ENCODE peak calls at places on chromosome 11, in five cellular contexts. N is body of pancreas, D is fibroblast of mammary gland, Y is coronary artery, J is brain microvascular endothelial cell. C is an unnamed sample.
A peak's percentile ranks its signal among the peaks of the same experiment; 100 is the strongest.

GRCh38 chr11:46903846-46904245 is 14.5 kb downstream of the LRP4 start:
- DNase-seq in N (no peak), D (no peak), Y (no peak), J (no peak), C (no peak)

GRCh38 chr11:111454561-111455192 is 57.5 kb downstream of the BTG4 start:
- DNase-seq in N (no peak), D (peak; percentile 70), Y (no peak), J (peak; percentile 49), C (peak; percentile 60)

GRCh38 chr11:132988381-132988780 is 543.9 kb downstream of the OPCML start:
- DNase-seq in N (no peak), D (no peak), Y (no peak), J (no peak), C (no peak)

GRCh38 chr11:31355131-31355530 is 14.4 kb downstream of the DCDC1 start:
- DNase-seq in N (no peak), D (peak; percentile 61), Y (no peak), J (no peak), C (peak; percentile 33)

GRCh38 chr11:128757235-128757711 is 63.4 kb downstream of the FLI1 start:
- DNase-seq in N (no peak), D (peak; percentile 34), Y (no peak), J (peak; percentile 77), C (peak; percentile 83)

GRCh38 chr11:102469196-102469821 is 16.7 kb upstream of the TMEM123 start:
- DNase-seq in N (no peak), D (peak; percentile 56), Y (no peak), J (no peak), C (peak; percentile 58)

GRCh38 chr11:35525501-35526175 is at the start of gene PAMR1:
- DNase-seq in N (peak; percentile 29), D (peak; percentile 82), Y (no peak), J (peak; percentile 74), C (peak; percentile 88)

GRCh38 chr11:107859459-107860239 is 1.1 kb upstream of the SLC35F2 start:
- DNase-seq in N (peak; percentile 38), D (peak; percentile 27), Y (no peak), J (no peak), C (peak; percentile 13)

GRCh38 chr11:128346808-128347207 is 240.6 kb downstream of the ETS1 start:
- DNase-seq in N (no peak), D (peak; percentile 84), Y (no peak), J (peak; percentile 50), C (peak; percentile 78)

GRCh38 chr11:104649002-104649401 is 249.3 kb downstream of the CASP12 start:
- DNase-seq in N (no peak), D (no peak), Y (no peak), J (no peak), C (no peak)

GRCh38 chr11:123853038-123853437 is 32.4 kb downstream of the TMEM225 start:
- DNase-seq in N (no peak), D (no peak), Y (no peak), J (no peak), C (no peak)

GRCh38 chr11:122850076-122850631 is 11.9 kb downstream of the CRTAM start:
- DNase-seq in N (no peak), D (peak; percentile 67), Y (no peak), J (peak; percentile 72), C (peak; percentile 52)

GRCh38 chr11:113176561-113176960 is 137.8 kb upstream of the TTC12 start:
- DNase-seq in N (no peak), D (peak; percentile 29), Y (no peak), J (no peak), C (peak; percentile 40)

GRCh38 chr11:94417386-94417987 is 16.3 kb upstream of the GPR83 start:
- DNase-seq in N (no peak), D (peak; percentile 54), Y (no peak), J (peak; percentile 24), C (peak; percentile 61)

GRCh38 chr11:113317297-113317696 is 2.9 kb downstream of the TTC12 start:
- DNase-seq in N (no peak), D (no peak), Y (no peak), J (no peak), C (no peak)

GRCh38 chr11:113082501-113082900 is 121.3 kb downstream of the NCAM1 start:
- DNase-seq in N (no peak), D (no peak), Y (no peak), J (no peak), C (no peak)

GRCh38 chr11:108340958-108341357 is 118.1 kb downstream of the ATM start:
- DNase-seq in N (no peak), D (no peak), Y (no peak), J (no peak), C (no peak)

DNA sequence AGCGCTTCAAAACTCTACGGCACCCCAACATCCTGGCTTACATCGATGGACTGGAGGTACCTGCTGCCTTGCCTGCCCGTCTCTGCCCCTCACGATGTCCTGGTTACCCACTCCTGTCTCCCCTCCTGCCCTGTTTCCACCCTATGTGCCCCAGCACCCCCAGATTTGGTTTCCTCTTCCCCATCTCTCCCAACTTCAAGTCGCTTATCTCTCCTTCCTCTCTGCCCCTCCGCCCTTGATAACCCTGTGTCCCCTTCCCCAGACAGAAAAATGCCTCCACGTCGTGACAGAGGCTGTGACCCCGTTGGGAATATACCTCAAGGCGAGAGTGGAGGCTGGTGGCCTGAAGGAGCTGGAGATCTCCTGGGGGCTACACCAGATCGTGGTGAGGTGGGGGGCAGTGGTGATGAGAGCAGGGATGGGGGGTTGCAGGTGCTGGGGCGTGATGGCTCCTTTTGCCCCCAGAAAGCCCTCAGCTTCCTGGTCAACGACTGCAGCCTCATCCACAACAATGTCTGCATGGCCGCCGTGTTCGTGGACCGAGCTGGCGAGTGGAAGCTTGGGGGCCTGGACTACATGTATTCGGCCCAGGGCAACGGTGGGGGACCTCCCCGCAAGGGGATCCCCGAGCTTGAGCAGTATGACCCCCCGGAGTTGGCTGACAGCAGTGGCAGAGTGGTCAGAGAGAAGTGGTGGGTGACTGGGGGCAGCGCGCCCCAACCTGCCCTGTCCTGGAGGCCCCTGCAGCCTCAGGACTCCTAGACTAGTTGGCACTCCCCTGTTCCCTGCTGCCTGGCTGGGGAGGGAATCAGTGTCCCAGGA is 987 bp downstream of the SCYL1 start:
- DNase-seq in N (no peak), D (no peak), Y (no peak), J (no peak), C (no peak)
- H3K4me3 ChIP-seq in N (peak overlapping the region; percentile 56), D (peak overlapping the region; percentile 78), Y (peak overlapping the region; percentile 88), J (peak overlapping the region; percentile 86), C (peak overlapping the region; percentile 72)

GRCh38 chr11:125170001-125170405 is 5.5 kb downstream of the PKNOX2 start:
- DNase-seq in N (no peak), D (no peak), Y (peak; percentile 75), J (peak; percentile 37), C (peak; percentile 83)
- H3K4me3 ChIP-seq in N (no peak overlapping the region), D (no peak overlapping the region), Y (peak overlapping the region; percentile 61), J (no peak overlapping the region), C (peak overlapping the region; percentile 15)

DNA sequence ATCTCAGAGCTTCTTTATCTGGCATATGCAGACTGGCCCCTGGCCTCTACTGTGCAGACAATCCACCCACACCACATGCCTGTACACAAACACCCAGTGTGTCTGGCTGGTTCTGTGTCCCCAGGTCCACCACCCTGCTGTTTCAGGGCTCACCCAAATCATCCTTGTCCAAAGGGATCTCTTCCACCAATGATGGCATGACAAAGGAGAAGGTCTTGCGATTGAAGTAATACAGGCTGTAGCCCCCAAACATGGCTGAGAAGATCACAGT is 1.7 kb downstream of the SLC37A4 start:
- DNase-seq in N (peak; percentile 15), D (no peak), Y (no peak), J (no peak), C (no peak)
- H3K4me3 ChIP-seq in N (peak overlapping the region; percentile 6), D (no peak overlapping the region), Y (no peak overlapping the region), J (no peak overlapping the region), C (no peak overlapping the region)

GRCh38 chr11:67404515-67405195 is 772 bp downstream of the TBC1D10C start:
- DNase-seq in N (no peak), D (no peak), Y (no peak), J (no peak), C (no peak)
- H3K4me3 ChIP-seq in N (no peak overlapping the region), D (no peak overlapping the region), Y (no peak overlapping the region), J (no peak overlapping the region), C (no peak overlapping the region)

GRCh38 chr11:125600663-125601062 is 8.0 kb downstream of the STT3A start:
- DNase-seq in N (no peak), D (no peak), Y (no peak), J (no peak), C (no peak)

GRCh38 chr11:125593113-125593761 is 585 bp downstream of the STT3A start:
- DNase-seq in N (no peak), D (peak; percentile 36), Y (peak; percentile 75), J (peak; percentile 25), C (peak; percentile 50)

GRCh38 chr11:125592305-125593112 is at the start of gene STT3A:
- DNase-seq in N (peak; percentile 99), D (peak; percentile 100), Y (peak; percentile 100), J (peak; percentile 100), C (peak; percentile 100)

GRCh38 chr11:125591659-125592304 is 870 bp upstream of the STT3A start:
- DNase-seq in N (peak; percentile 45), D (peak; percentile 41), Y (peak; percentile 83), J (peak; percentile 17), C (peak; percentile 51)

GRCh38 chr11:125594958-125595357 is 2.3 kb downstream of the STT3A start:
- DNase-seq in N (no peak), D (no peak), Y (no peak), J (no peak), C (no peak)
- H3K4me3 ChIP-seq in N (no peak overlapping the region), D (no peak overlapping the region), Y (no peak overlapping the region), J (no peak overlapping the region), C (no peak overlapping the region)

DNA sequence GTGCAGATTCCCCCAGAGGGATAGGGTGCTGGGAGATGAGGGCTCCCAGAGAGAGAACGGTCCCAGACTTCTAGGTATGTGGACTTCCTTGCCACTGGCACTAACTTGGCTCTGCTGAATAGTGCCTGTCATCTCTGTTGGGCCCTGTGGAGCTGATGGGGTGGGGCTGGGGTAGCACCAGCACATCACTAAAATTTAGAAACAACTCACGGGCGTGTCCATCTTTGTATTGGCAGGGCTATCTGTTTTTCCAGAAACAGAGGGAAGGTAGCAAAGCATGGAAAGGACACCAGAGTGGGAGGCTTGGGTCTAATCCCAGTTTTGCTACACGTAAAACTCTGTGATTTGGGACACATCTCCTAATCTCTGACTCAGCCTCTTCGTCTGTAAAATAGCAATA is 25.8 kb downstream of the SWAP70 start:
- DNase-seq in N (no peak), D (peak; percentile 58), Y (no peak), J (no peak), C (peak; percentile 54)
- H3K4me3 ChIP-seq in N (no peak overlapping the region), D (no peak overlapping the region), Y (peak overlapping the region; percentile 43), J (no peak overlapping the region), C (no peak overlapping the region)

GRCh38 chr11:63951779-63952536 is 13.2 kb downstream of the NAA40 start:
- DNase-seq in N (no peak), D (no peak), Y (no peak), J (peak; percentile 9), C (no peak)
- H3K4me3 ChIP-seq in N (no peak overlapping the region), D (no peak overlapping the region), Y (no peak overlapping the region), J (no peak overlapping the region), C (no peak overlapping the region)

DNA sequence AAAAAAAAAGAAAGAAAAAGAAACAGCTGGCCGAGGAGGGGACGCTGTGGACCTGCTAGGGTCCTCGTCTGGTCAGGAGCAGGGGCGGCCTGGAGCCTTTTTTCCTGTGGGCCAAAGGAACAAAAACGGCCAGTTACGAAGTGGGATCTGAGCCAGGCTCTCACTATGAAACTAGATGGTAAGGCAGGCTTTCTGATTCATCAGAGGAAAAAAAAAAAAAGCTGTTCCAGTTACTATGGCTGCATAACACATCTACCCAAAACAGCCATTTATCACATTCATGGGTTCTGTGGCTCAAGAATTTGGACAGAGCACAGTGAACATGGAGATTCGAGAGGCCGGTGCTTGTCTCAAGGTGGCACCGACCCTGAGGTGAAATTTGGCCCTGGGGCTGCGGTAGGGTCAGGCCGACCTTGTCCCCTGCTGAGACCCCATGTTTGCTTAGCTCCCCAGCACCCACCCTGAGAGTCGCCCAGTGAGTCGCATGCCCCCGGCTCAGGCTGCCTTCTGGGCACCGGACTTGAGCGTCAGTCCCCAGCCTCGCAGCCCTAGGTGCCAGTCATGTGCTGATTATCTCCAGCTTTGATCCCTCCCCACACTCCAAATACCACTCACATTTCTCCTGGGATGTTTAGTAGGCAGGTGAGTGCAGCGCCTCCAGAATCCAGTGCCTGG is 34.2 kb downstream of the MRGPRD start:
- DNase-seq in N (no peak), D (peak; percentile 82), Y (no peak), J (peak; percentile 72), C (peak; percentile 93)
- H3K4me3 ChIP-seq in N (no peak overlapping the region), D (no peak overlapping the region), Y (peak overlapping the region; percentile 37), J (no peak overlapping the region), C (no peak overlapping the region)

C was measured in cardiac fibroblast.